ENCODE peak calls at places on chromosome 2, in ten cellular contexts. P, K, J, E, T, A, S, F, Q and L are unnamed samples.

GRCh38 chr2:172427256-172427989 is at the start of gene ITGA6:
- DNase-seq in P (peak; percentile 91), A (no peak), Q (peak; percentile 51), J (peak; percentile 84), E (peak; percentile 92), F (peak; percentile 83), T (peak; percentile 89), S (peak; percentile 86), K (peak; percentile 83), L (peak; percentile 89)

GRCh38 chr2:234363011-234363487 is 133.8 kb downstream of the ARL4C start:
- DNase-seq in P (no peak), T (peak; percentile 83), E (no peak), K (no peak), J (peak; percentile 98), Q (no peak), A (no peak), S (no peak), F (peak; percentile 98), L (peak; percentile 27)

GRCh38 chr2:86078801-86079545 is 26.7 kb downstream of the POLR1A start:
- DNase-seq in Q (peak; percentile 43), F (no peak), S (no peak), K (no peak), P (peak; percentile 34), J (peak; percentile 69), A (no peak), E (peak; percentile 50), T (no peak), L (no peak)

GRCh38 chr2:48483506-48483905 is 46.4 kb upstream of the STON1 start:
- DNase-seq in J (no peak), K (no peak), P (no peak), A (no peak), S (no peak), E (no peak), Q (no peak), F (no peak), T (no peak), L (no peak)

GRCh38 chr2:127220102-127220806 is at the start of gene CYP27C1:
- DNase-seq in A (no peak), P (no peak), J (no peak), T (no peak), S (no peak), E (no peak), K (no peak), F (no peak), Q (no peak), L (no peak)

GRCh38 chr2:170330881-170331280 is 152.9 kb downstream of the MYO3B start:
- DNase-seq in J (no peak), Q (no peak), A (no peak), K (no peak), E (no peak), P (no peak), F (no peak), T (no peak), S (no peak), L (no peak)

GRCh38 chr2:33136056-33136455 is 189.3 kb downstream of the LTBP1 start:
- DNase-seq in J (no peak), T (no peak), E (no peak), S (no peak), Q (no peak), P (no peak), K (no peak), F (no peak), A (no peak), L (no peak)

GRCh38 chr2:145524836-145525235 is 1004.9 kb upstream of the ZEB2 start:
- DNase-seq in J (no peak), T (no peak), Q (no peak), E (no peak), P (no peak), K (no peak), S (no peak), A (no peak), F (no peak), L (no peak)

GRCh38 chr2:222569826-222570225 is 86.1 kb downstream of the FARSB start:
- DNase-seq in T (no peak), A (no peak), Q (no peak), E (no peak), K (no peak), F (no peak), S (no peak), P (no peak), J (no peak), L (no peak)

GRCh38 chr2:151922845-151923666 is 94.8 kb upstream of the ARL5A start:
- DNase-seq in A (peak; percentile 7), E (no peak), Q (no peak), J (peak; percentile 16), P (peak; percentile 64), K (no peak), T (peak; percentile 43), F (no peak), S (peak; percentile 89), L (peak; percentile 81)

GRCh38 chr2:241241669-241242068 is 53.2 kb downstream of the ANO7 start:
- DNase-seq in Q (no peak), T (no peak), P (no peak), E (no peak), F (no peak), S (no peak), K (no peak), A (no peak), J (no peak), L (no peak)

GRCh38 chr2:133177196-133177595 is 391.1 kb downstream of the NCKAP5 start:
- DNase-seq in A (no peak), P (no peak), S (no peak), K (no peak), J (no peak), T (no peak), F (no peak), E (no peak), Q (no peak), L (no peak)

DNA sequence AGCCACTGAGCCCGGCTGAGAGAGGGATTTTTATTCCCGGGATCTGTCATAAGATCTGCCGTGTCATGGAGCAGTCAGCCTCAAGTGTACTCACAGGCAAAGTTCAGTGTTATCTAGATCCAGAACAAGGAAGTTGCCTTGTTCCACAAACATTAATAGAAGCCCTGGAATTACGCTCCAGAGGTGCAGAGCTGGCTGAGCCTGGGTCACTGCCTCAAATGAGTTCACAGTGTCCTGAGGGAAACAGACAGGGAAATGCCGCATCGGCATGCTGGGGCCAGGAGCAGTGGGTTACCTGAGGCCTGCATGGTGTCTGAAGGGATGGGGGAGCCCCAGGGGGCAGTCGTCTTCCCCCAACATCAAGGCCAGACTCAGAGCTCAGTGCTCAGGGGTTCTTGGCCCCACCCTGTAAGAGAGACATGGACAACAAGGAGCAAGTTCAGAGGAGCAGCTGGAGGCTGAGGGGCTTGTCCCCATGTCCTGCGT is 42.7 kb upstream of the ODC1 start:
- DNase-seq in E (no peak), K (no peak), T (peak; percentile 24), F (no peak), A (no peak), Q (no peak), S (no peak), J (peak; percentile 69), P (peak; percentile 78), L (peak; percentile 16)
- TF ChIP-seq POLR2A in E (no peak), K (no peak), T (no peak), F (no peak), A (no peak), Q (peak; percentile 48), S (no peak), J (no peak), P (no peak), L (no peak)

GRCh38 chr2:182173944-182174622 is 188.4 kb downstream of the PPP1R1C start:
- DNase-seq in T (no peak), J (no peak), K (no peak), E (no peak), Q (no peak), P (no peak), F (no peak), S (no peak), A (no peak), L (no peak)
- TF ChIP-seq CTCF in T (no peak), J (no peak), K (no peak), E (no peak), Q (no peak), P (no peak), F (no peak), S (no peak), A (no peak), L (no peak)

GRCh38 chr2:55118643-55119065 is 68.4 kb upstream of the RTN4 start:
- DNase-seq in F (no peak), K (peak; percentile 6), P (no peak), A (no peak), T (no peak), S (no peak), J (no peak), E (no peak), Q (no peak), L (no peak)

GRCh38 chr2:55115795-55116597 is 65.7 kb upstream of the RTN4 start:
- DNase-seq in E (no peak), Q (no peak), P (no peak), T (no peak), J (peak; percentile 52), A (no peak), S (no peak), F (peak; percentile 80), K (peak; percentile 47), L (no peak)

GRCh38 chr2:55116966-55117365 is 66.7 kb upstream of the RTN4 start:
- DNase-seq in A (no peak), E (no peak), J (no peak), K (no peak), P (no peak), F (no peak), Q (no peak), T (no peak), S (no peak), L (no peak)

GRCh38 chr2:55114597-55114996 is 64.3 kb upstream of the RTN4 start:
- DNase-seq in J (no peak), S (no peak), T (no peak), K (peak; percentile 6), A (no peak), Q (no peak), E (no peak), P (no peak), F (no peak), L (no peak)

DNA sequence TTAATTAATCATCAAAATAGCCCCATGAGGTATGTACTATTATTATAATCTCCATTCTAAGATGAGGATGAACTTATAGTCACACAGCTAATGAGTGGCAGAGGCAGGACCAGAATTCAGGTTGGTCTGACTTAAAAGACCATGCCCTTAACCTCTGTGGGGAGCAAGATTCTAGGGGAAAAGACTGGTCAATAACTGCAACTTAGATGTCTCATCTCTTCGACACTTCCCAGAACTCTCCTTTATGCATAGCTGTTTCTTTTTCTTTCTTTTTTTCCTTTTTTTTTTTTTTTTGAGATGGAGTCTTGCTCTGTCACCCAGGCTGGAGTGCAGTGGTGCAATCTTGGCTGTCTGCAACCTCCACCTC is 66.3 kb upstream of the RTN4 start:
- DNase-seq in J (no peak), T (no peak), Q (no peak), A (no peak), F (no peak), K (no peak), S (no peak), E (no peak), P (no peak), L (no peak)
- H3K27ac ChIP-seq in J (peak overlapping the region; percentile 54), T (no peak overlapping the region), Q (no peak overlapping the region), A (no peak overlapping the region), F (no peak overlapping the region), K (peak overlapping the region; percentile 64), S (no peak overlapping the region), E (no peak overlapping the region), P (no peak overlapping the region), L (no peak overlapping the region)

DNA sequence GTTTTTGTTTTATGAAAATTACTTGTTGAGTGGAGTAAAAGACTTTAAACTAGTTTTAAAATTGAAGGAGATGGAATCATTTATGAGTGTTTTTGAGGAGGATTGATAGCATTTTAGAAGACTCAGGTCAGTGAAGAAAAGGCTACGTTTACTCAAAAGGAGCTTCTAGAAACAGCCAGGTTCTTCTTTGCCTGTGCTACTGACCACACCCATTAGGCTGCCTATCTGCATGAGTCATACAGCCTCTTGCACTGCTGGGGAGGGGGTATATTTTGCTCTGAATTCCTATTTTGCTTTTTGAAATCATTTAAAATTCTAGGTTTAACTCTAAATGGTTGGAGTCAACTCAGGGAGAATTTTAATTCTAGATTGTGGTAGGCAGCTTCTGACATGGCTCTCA is 22.3 kb downstream of the EFEMP1 start:
- DNase-seq in K (peak; percentile 64), T (no peak), P (no peak), S (no peak), J (peak; percentile 42), F (no peak), Q (no peak), E (no peak), A (no peak), L (no peak)
- TF ChIP-seq POLR2A in K (no peak), T (no peak), P (no peak), S (no peak), J (no peak), F (no peak), Q (no peak), E (no peak), A (no peak), L (no peak)